ENCODE peak calls at places on chromosomes 13 and 19, in ten cellular contexts. One of them, this sample, is unnamed.

GRCh38 chr19:18157465-18158063 is 4.6 kb downstream of the PIK3R2 start:
- DNase-seq in CD8-positive, alpha-beta T cell: no peak
- DNase-seq in Calu3: no peak
- DNase-seq in uterus: no peak
- DNase-seq in AG10803: no peak
- DNase-seq in progenitor cell of endocrine pancreas: no peak
- DNase-seq in mammary epithelial cell: peak; percentile 79
- DNase-seq in A549: no peak
- DNase-seq in fibroblast of the aortic adventitia: no peak
- DNase-seq in heart right ventricle: no peak
- DNase-seq in this sample: no peak

GRCh38 chr13:30149248-30149647 is 158.1 kb downstream of the KATNAL1 start:
- DNase-seq in CD8-positive, alpha-beta T cell: no peak
- DNase-seq in Calu3: no peak
- DNase-seq in uterus: no peak
- DNase-seq in AG10803: no peak
- DNase-seq in progenitor cell of endocrine pancreas: no peak
- DNase-seq in mammary epithelial cell: no peak
- DNase-seq in A549: no peak
- DNase-seq in fibroblast of the aortic adventitia: no peak
- DNase-seq in heart right ventricle: no peak
- DNase-seq in this sample: no peak

GRCh38 chr19:19051478-19052213 is 12.1 kb upstream of the SLC25A42 start:
- DNase-seq in CD8-positive, alpha-beta T cell: no peak
- DNase-seq in Calu3: no peak
- DNase-seq in uterus: no peak
- DNase-seq in AG10803: no peak
- DNase-seq in progenitor cell of endocrine pancreas: no peak
- DNase-seq in mammary epithelial cell: no peak
- DNase-seq in A549: no peak
- DNase-seq in fibroblast of the aortic adventitia: no peak
- DNase-seq in heart right ventricle: no peak
- DNase-seq in this sample: no peak

GRCh38 chr19:13573268-13573667 is 67.0 kb upstream of the CACNA1A start:
- DNase-seq in CD8-positive, alpha-beta T cell: no peak
- DNase-seq in Calu3: no peak
- DNase-seq in uterus: no peak
- DNase-seq in AG10803: no peak
- DNase-seq in progenitor cell of endocrine pancreas: no peak
- DNase-seq in mammary epithelial cell: no peak
- DNase-seq in A549: no peak
- DNase-seq in fibroblast of the aortic adventitia: no peak
- DNase-seq in heart right ventricle: no peak
- DNase-seq in this sample: no peak

GRCh38 chr13:66853559-66853958 is 376.6 kb downstream of the PCDH9 start:
- DNase-seq in CD8-positive, alpha-beta T cell: no peak
- DNase-seq in Calu3: no peak
- DNase-seq in uterus: no peak
- DNase-seq in AG10803: no peak
- DNase-seq in progenitor cell of endocrine pancreas: no peak
- DNase-seq in mammary epithelial cell: peak; percentile 72
- DNase-seq in A549: no peak
- DNase-seq in fibroblast of the aortic adventitia: no peak
- DNase-seq in heart right ventricle: no peak
- DNase-seq in this sample: no peak

GRCh38 chr19:45069056-45069455 is 7.2 kb downstream of the ZNF296 start:
- DNase-seq in CD8-positive, alpha-beta T cell: no peak
- DNase-seq in Calu3: no peak
- DNase-seq in uterus: no peak
- DNase-seq in AG10803: no peak
- DNase-seq in progenitor cell of endocrine pancreas: no peak
- DNase-seq in mammary epithelial cell: peak; percentile 32
- DNase-seq in A549: peak; percentile 74
- DNase-seq in fibroblast of the aortic adventitia: peak; percentile 20
- DNase-seq in heart right ventricle: no peak
- DNase-seq in this sample: no peak

GRCh38 chr13:93249259-93249917 is 22.8 kb downstream of the GPC6 start:
- DNase-seq in CD8-positive, alpha-beta T cell: no peak
- DNase-seq in Calu3: no peak
- DNase-seq in uterus: no peak
- DNase-seq in AG10803: peak; percentile 74
- DNase-seq in progenitor cell of endocrine pancreas: no peak
- DNase-seq in mammary epithelial cell: peak; percentile 84
- DNase-seq in A549: peak; percentile 58
- DNase-seq in fibroblast of the aortic adventitia: peak; percentile 91
- DNase-seq in heart right ventricle: no peak
- DNase-seq in this sample: no peak

GRCh38 chr19:35856546-35857149 is at the start of gene KIRREL2:
- DNase-seq in CD8-positive, alpha-beta T cell: no peak
- DNase-seq in Calu3: peak; percentile 36
- DNase-seq in uterus: no peak
- DNase-seq in AG10803: no peak
- DNase-seq in progenitor cell of endocrine pancreas: peak; percentile 58
- DNase-seq in mammary epithelial cell: no peak
- DNase-seq in A549: no peak
- DNase-seq in fibroblast of the aortic adventitia: no peak
- DNase-seq in heart right ventricle: no peak
- DNase-seq in this sample: no peak

GRCh38 chr19:34248941-34249340 is 5.4 kb upstream of the GARRE1 start:
- DNase-seq in CD8-positive, alpha-beta T cell: no peak
- DNase-seq in Calu3: no peak
- DNase-seq in uterus: no peak
- DNase-seq in AG10803: no peak
- DNase-seq in progenitor cell of endocrine pancreas: no peak
- DNase-seq in mammary epithelial cell: no peak
- DNase-seq in A549: no peak
- DNase-seq in fibroblast of the aortic adventitia: no peak
- DNase-seq in heart right ventricle: no peak
- DNase-seq in this sample: no peak

GRCh38 chr19:34246340-34246739 is 8.0 kb upstream of the GARRE1 start:
- DNase-seq in CD8-positive, alpha-beta T cell: no peak
- DNase-seq in Calu3: no peak
- DNase-seq in uterus: no peak
- DNase-seq in AG10803: no peak
- DNase-seq in progenitor cell of endocrine pancreas: no peak
- DNase-seq in mammary epithelial cell: no peak
- DNase-seq in A549: no peak
- DNase-seq in fibroblast of the aortic adventitia: no peak
- DNase-seq in heart right ventricle: no peak
- DNase-seq in this sample: no peak

GRCh38 chr19:34243876-34244578 is 10.3 kb upstream of the GARRE1 start:
- DNase-seq in CD8-positive, alpha-beta T cell: no peak
- DNase-seq in Calu3: no peak
- DNase-seq in uterus: no peak
- DNase-seq in AG10803: no peak
- DNase-seq in progenitor cell of endocrine pancreas: no peak
- DNase-seq in mammary epithelial cell: no peak
- DNase-seq in A549: no peak
- DNase-seq in fibroblast of the aortic adventitia: no peak
- DNase-seq in heart right ventricle: no peak
- DNase-seq in this sample: no peak

GRCh38 chr19:34241513-34242337 is 12.6 kb upstream of the GARRE1 start:
- DNase-seq in CD8-positive, alpha-beta T cell: no peak
- DNase-seq in Calu3: peak; percentile 92
- DNase-seq in uterus: no peak
- DNase-seq in AG10803: no peak
- DNase-seq in progenitor cell of endocrine pancreas: peak; percentile 40
- DNase-seq in mammary epithelial cell: no peak
- DNase-seq in A549: peak; percentile 76
- DNase-seq in fibroblast of the aortic adventitia: no peak
- DNase-seq in heart right ventricle: no peak
- DNase-seq in this sample: no peak

DNA sequence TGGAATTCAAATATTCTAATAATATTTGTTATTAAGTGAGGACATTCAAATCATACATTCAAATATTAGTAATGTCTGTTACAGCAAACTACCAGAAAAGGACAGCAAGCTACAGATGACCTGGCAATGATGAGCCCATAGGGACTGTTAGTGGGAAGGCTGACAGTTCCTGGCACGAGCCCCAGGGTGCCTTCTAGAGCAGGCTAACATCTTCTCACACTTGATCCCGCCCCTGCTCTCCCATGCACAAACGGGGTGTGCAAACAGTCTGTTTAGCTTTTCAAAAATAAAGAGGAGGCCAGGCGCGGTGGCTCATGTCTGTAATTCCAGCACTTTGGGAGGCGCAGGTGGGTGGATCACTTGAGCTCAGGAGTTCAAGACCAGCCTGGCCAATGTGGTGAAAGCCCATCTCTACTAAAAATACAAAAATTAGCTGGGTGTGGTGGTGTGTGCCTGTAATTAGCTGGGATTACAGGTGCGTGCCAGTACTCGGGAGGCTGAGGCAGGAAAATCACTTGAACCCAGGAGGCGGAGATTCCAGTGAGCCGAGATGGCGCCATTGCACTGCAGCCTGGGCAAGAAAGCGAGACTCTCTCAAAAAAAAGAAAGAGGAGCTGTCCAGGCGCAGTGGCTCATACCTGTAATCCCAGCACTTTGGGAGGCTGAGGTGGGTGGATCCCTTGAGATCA is 9.6 kb upstream of the GARRE1 start:
- DNase-seq in CD8-positive, alpha-beta T cell: no peak
- DNase-seq in Calu3: no peak
- DNase-seq in uterus: no peak
- DNase-seq in AG10803: peak; percentile 28
- DNase-seq in progenitor cell of endocrine pancreas: no peak
- DNase-seq in mammary epithelial cell: no peak
- DNase-seq in A549: no peak
- DNase-seq in fibroblast of the aortic adventitia: no peak
- DNase-seq in heart right ventricle: peak; percentile 31
- DNase-seq in this sample: no peak
- TF ChIP-seq CTCF in CD8-positive, alpha-beta T cell: no peak
- TF ChIP-seq CTCF in Calu3: no peak
- TF ChIP-seq CTCF in uterus: no peak
- TF ChIP-seq CTCF in AG10803: no peak
- TF ChIP-seq CTCF in progenitor cell of endocrine pancreas: no peak
- TF ChIP-seq CTCF in mammary epithelial cell: no peak
- TF ChIP-seq CTCF in A549: no peak
- TF ChIP-seq CTCF in fibroblast of the aortic adventitia: no peak
- TF ChIP-seq CTCF in heart right ventricle: no peak
- TF ChIP-seq CTCF in this sample: no peak

GRCh38 chr19:4057913-4058695 is 8.6 kb downstream of the ZBTB7A start:
- DNase-seq in CD8-positive, alpha-beta T cell: peak; percentile 40
- DNase-seq in Calu3: peak; percentile 88
- DNase-seq in uterus: peak; percentile 92
- DNase-seq in AG10803: peak; percentile 91
- DNase-seq in progenitor cell of endocrine pancreas: no peak
- DNase-seq in mammary epithelial cell: peak; percentile 87
- DNase-seq in A549: peak; percentile 73
- DNase-seq in fibroblast of the aortic adventitia: peak; percentile 90
- DNase-seq in heart right ventricle: peak; percentile 87
- DNase-seq in this sample: peak; percentile 42
- TF ChIP-seq CTCF in CD8-positive, alpha-beta T cell: no peak
- TF ChIP-seq CTCF in Calu3: no peak
- TF ChIP-seq CTCF in uterus: no peak
- TF ChIP-seq CTCF in AG10803: peak; percentile 26
- TF ChIP-seq CTCF in progenitor cell of endocrine pancreas: no peak
- TF ChIP-seq CTCF in mammary epithelial cell: no peak
- TF ChIP-seq CTCF in A549: no peak
- TF ChIP-seq CTCF in fibroblast of the aortic adventitia: peak; percentile 41
- TF ChIP-seq CTCF in heart right ventricle: peak; percentile 37
- TF ChIP-seq CTCF in this sample: no peak

GRCh38 chr19:11674067-11674492 is 64.7 kb downstream of the ZNF823 start:
- DNase-seq in CD8-positive, alpha-beta T cell: no peak
- DNase-seq in Calu3: no peak
- DNase-seq in uterus: no peak
- DNase-seq in AG10803: no peak
- DNase-seq in progenitor cell of endocrine pancreas: no peak
- DNase-seq in mammary epithelial cell: no peak
- DNase-seq in A549: no peak
- DNase-seq in fibroblast of the aortic adventitia: no peak
- DNase-seq in heart right ventricle: no peak
- DNase-seq in this sample: no peak

GRCh38 chr19:11675569-11675968 is 63.2 kb downstream of the ZNF823 start:
- DNase-seq in CD8-positive, alpha-beta T cell: no peak
- DNase-seq in Calu3: no peak
- DNase-seq in uterus: no peak
- DNase-seq in AG10803: no peak
- DNase-seq in progenitor cell of endocrine pancreas: no peak
- DNase-seq in mammary epithelial cell: no peak
- DNase-seq in A549: no peak
- DNase-seq in fibroblast of the aortic adventitia: no peak
- DNase-seq in heart right ventricle: no peak
- DNase-seq in this sample: no peak

GRCh38 chr19:11678504-11678903 is 60.2 kb downstream of the ZNF823 start:
- DNase-seq in CD8-positive, alpha-beta T cell: no peak
- DNase-seq in Calu3: no peak
- DNase-seq in uterus: no peak
- DNase-seq in AG10803: no peak
- DNase-seq in progenitor cell of endocrine pancreas: no peak
- DNase-seq in mammary epithelial cell: no peak
- DNase-seq in A549: no peak
- DNase-seq in fibroblast of the aortic adventitia: no peak
- DNase-seq in heart right ventricle: no peak
- DNase-seq in this sample: no peak

DNA sequence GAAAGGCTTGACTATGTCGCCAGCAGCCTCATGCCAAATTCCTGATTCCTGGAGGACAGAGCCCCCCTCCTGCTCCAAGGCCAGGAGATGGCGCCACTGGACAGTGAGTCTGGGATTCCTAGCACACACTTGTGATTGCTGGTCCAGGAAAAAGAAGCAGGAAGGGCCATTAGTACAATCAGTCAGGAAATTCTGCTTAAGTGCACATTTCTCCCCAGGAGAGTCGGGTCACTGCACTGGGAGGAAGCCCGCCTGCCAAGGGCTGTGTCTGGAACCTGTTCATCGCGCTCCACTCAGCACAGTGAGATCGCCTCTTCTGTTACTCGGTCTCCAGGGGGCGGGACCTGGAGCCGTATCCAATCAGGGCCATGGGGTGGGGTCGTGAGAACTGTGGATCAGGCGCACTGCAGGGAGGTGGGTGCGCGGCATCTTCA is 65.1 kb downstream of the ZNF823 start:
- DNase-seq in CD8-positive, alpha-beta T cell: no peak
- DNase-seq in Calu3: no peak
- DNase-seq in uterus: peak; percentile 53
- DNase-seq in AG10803: peak; percentile 71
- DNase-seq in progenitor cell of endocrine pancreas: peak; percentile 33
- DNase-seq in mammary epithelial cell: no peak
- DNase-seq in A549: peak; percentile 21
- DNase-seq in fibroblast of the aortic adventitia: peak; percentile 73
- DNase-seq in heart right ventricle: peak; percentile 73
- DNase-seq in this sample: no peak
- TF ChIP-seq CTCF in CD8-positive, alpha-beta T cell: no peak
- TF ChIP-seq CTCF in Calu3: no peak
- TF ChIP-seq CTCF in uterus: peak; percentile 66
- TF ChIP-seq CTCF in AG10803: peak; percentile 89
- TF ChIP-seq CTCF in progenitor cell of endocrine pancreas: peak; percentile 72
- TF ChIP-seq CTCF in mammary epithelial cell: peak; percentile 26
- TF ChIP-seq CTCF in A549: no peak
- TF ChIP-seq CTCF in fibroblast of the aortic adventitia: peak; percentile 87
- TF ChIP-seq CTCF in heart right ventricle: peak; percentile 90
- TF ChIP-seq CTCF in this sample: peak; percentile 53

DNA sequence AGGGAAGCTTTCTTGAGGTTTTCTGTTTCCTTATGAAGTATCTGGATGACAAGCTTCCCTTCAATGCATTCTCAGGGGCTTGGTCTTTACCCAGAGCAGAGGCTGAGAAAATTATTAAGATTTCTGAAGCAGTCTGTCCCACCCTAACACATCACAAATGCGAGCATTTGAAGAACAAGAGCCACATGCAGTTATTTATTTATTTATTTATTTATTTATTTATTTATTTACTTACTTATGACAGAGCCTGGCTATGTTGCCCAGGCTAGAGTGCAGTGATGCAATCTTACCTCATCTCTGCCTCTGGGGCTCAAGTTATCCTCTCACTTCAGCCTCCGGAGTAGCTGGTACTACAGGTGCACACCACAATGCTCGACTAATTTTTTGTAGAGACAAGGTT is 38.4 kb downstream of the SPRYD7 start:
- DNase-seq in CD8-positive, alpha-beta T cell: no peak
- DNase-seq in Calu3: no peak
- DNase-seq in uterus: no peak
- DNase-seq in AG10803: no peak
- DNase-seq in progenitor cell of endocrine pancreas: no peak
- DNase-seq in mammary epithelial cell: no peak
- DNase-seq in A549: no peak
- DNase-seq in fibroblast of the aortic adventitia: no peak
- DNase-seq in heart right ventricle: no peak
- DNase-seq in this sample: no peak
- TF ChIP-seq CTCF in CD8-positive, alpha-beta T cell: no peak
- TF ChIP-seq CTCF in Calu3: no peak
- TF ChIP-seq CTCF in uterus: no peak
- TF ChIP-seq CTCF in AG10803: no peak
- TF ChIP-seq CTCF in progenitor cell of endocrine pancreas: no peak
- TF ChIP-seq CTCF in mammary epithelial cell: no peak
- TF ChIP-seq CTCF in A549: no peak
- TF ChIP-seq CTCF in fibroblast of the aortic adventitia: no peak
- TF ChIP-seq CTCF in heart right ventricle: no peak
- TF ChIP-seq CTCF in this sample: no peak